ENCODE peak calls at places on chromosomes 5 and 9, in nine cellular contexts. One of them, this sample, is unnamed. For H3K4me1, the result is how much of the 10 kb centered on the place peaks cover.

GRCh38 chr5:64958757-64959391 is 190.1 kb downstream of the CWC27 start:
- DNase-seq in GM23248: peak
- DNase-seq in NT2/D1: no peak
- DNase-seq in CD8-positive, alpha-beta T cell: no peak
- DNase-seq in IMR-90: peak
- DNase-seq in OCI-LY7: peak
- DNase-seq in heart left ventricle: no peak
- DNase-seq in H9: no peak
- DNase-seq in effector memory CD4-positive, alpha-beta T cell: no peak
- DNase-seq in this sample: peak

GRCh38 chr5:2755811-2756210 is 4.3 kb upstream of the IRX2 start:
- DNase-seq in IMR-90: no peak
- DNase-seq in effector memory CD4-positive, alpha-beta T cell: no peak
- DNase-seq in OCI-LY7: no peak
- DNase-seq in CD8-positive, alpha-beta T cell: no peak
- DNase-seq in heart left ventricle: no peak
- DNase-seq in NT2/D1: no peak
- DNase-seq in H9: no peak
- DNase-seq in GM23248: peak
- DNase-seq in this sample: no peak

GRCh38 chr5:12759377-12759776 is 855.1 kb upstream of the CTNND2 start:
- DNase-seq in GM23248: no peak
- DNase-seq in CD8-positive, alpha-beta T cell: no peak
- DNase-seq in heart left ventricle: no peak
- DNase-seq in effector memory CD4-positive, alpha-beta T cell: no peak
- DNase-seq in NT2/D1: no peak
- DNase-seq in IMR-90: no peak
- DNase-seq in H9: no peak
- DNase-seq in OCI-LY7: no peak
- DNase-seq in this sample: no peak

GRCh38 chr9:112348257-112348992 is 15.0 kb upstream of the PTBP3 start:
- DNase-seq in H9: peak
- DNase-seq in OCI-LY7: peak
- DNase-seq in CD8-positive, alpha-beta T cell: peak
- DNase-seq in GM23248: peak
- DNase-seq in effector memory CD4-positive, alpha-beta T cell: peak
- DNase-seq in IMR-90: peak
- DNase-seq in NT2/D1: no peak
- DNase-seq in heart left ventricle: peak
- DNase-seq in this sample: peak

GRCh38 chr5:148179234-148179824 is 11.0 kb downstream of the SPINK14 start:
- DNase-seq in CD8-positive, alpha-beta T cell: no peak
- DNase-seq in effector memory CD4-positive, alpha-beta T cell: no peak
- DNase-seq in H9: no peak
- DNase-seq in OCI-LY7: peak
- DNase-seq in NT2/D1: peak
- DNase-seq in GM23248: peak
- DNase-seq in IMR-90: peak
- DNase-seq in heart left ventricle: no peak
- DNase-seq in this sample: no peak

GRCh38 chr5:93010037-93010436 is 571.0 kb downstream of the NR2F1-AS1 start:
- DNase-seq in IMR-90: no peak
- DNase-seq in CD8-positive, alpha-beta T cell: no peak
- DNase-seq in GM23248: no peak
- DNase-seq in OCI-LY7: no peak
- DNase-seq in NT2/D1: no peak
- DNase-seq in effector memory CD4-positive, alpha-beta T cell: no peak
- DNase-seq in H9: no peak
- DNase-seq in heart left ventricle: no peak
- DNase-seq in this sample: no peak

GRCh38 chr5:1778138-1779020 is 21.3 kb downstream of the MRPL36 start:
- DNase-seq in OCI-LY7: no peak
- DNase-seq in H9: no peak
- DNase-seq in effector memory CD4-positive, alpha-beta T cell: no peak
- DNase-seq in GM23248: no peak
- DNase-seq in heart left ventricle: no peak
- DNase-seq in NT2/D1: no peak
- DNase-seq in CD8-positive, alpha-beta T cell: no peak
- DNase-seq in IMR-90: no peak
- DNase-seq in this sample: no peak

GRCh38 chr5:52856564-52856963 is 68.8 kb downstream of the ITGA1 start:
- DNase-seq in OCI-LY7: no peak
- DNase-seq in NT2/D1: no peak
- DNase-seq in CD8-positive, alpha-beta T cell: no peak
- DNase-seq in heart left ventricle: no peak
- DNase-seq in effector memory CD4-positive, alpha-beta T cell: no peak
- DNase-seq in IMR-90: peak
- DNase-seq in H9: no peak
- DNase-seq in GM23248: peak
- DNase-seq in this sample: no peak

GRCh38 chr5:131264453-131265200 is 774 bp downstream of the CDC42SE2 start:
- DNase-seq in OCI-LY7: peak
- DNase-seq in GM23248: peak
- DNase-seq in CD8-positive, alpha-beta T cell: peak
- DNase-seq in NT2/D1: no peak
- DNase-seq in IMR-90: peak
- DNase-seq in H9: peak
- DNase-seq in effector memory CD4-positive, alpha-beta T cell: no peak
- DNase-seq in heart left ventricle: peak
- DNase-seq in this sample: no peak

GRCh38 chr5:77841616-77842015 is 65.5 kb upstream of the TBCA start:
- DNase-seq in effector memory CD4-positive, alpha-beta T cell: no peak
- DNase-seq in CD8-positive, alpha-beta T cell: no peak
- DNase-seq in GM23248: no peak
- DNase-seq in IMR-90: no peak
- DNase-seq in H9: no peak
- DNase-seq in OCI-LY7: no peak
- DNase-seq in heart left ventricle: no peak
- DNase-seq in NT2/D1: no peak
- DNase-seq in this sample: no peak

GRCh38 chr9:126676685-126677143 is 63.0 kb downstream of the LMX1B start:
- DNase-seq in CD8-positive, alpha-beta T cell: no peak
- DNase-seq in OCI-LY7: no peak
- DNase-seq in heart left ventricle: no peak
- DNase-seq in GM23248: no peak
- DNase-seq in IMR-90: no peak
- DNase-seq in effector memory CD4-positive, alpha-beta T cell: no peak
- DNase-seq in H9: peak
- DNase-seq in NT2/D1: peak
- DNase-seq in this sample: no peak

GRCh38 chr5:93145767-93146166 is 435.3 kb downstream of the NR2F1-AS1 start:
- DNase-seq in IMR-90: peak
- DNase-seq in effector memory CD4-positive, alpha-beta T cell: no peak
- DNase-seq in OCI-LY7: no peak
- DNase-seq in heart left ventricle: no peak
- DNase-seq in NT2/D1: no peak
- DNase-seq in CD8-positive, alpha-beta T cell: no peak
- DNase-seq in H9: no peak
- DNase-seq in GM23248: peak
- DNase-seq in this sample: no peak

DNA sequence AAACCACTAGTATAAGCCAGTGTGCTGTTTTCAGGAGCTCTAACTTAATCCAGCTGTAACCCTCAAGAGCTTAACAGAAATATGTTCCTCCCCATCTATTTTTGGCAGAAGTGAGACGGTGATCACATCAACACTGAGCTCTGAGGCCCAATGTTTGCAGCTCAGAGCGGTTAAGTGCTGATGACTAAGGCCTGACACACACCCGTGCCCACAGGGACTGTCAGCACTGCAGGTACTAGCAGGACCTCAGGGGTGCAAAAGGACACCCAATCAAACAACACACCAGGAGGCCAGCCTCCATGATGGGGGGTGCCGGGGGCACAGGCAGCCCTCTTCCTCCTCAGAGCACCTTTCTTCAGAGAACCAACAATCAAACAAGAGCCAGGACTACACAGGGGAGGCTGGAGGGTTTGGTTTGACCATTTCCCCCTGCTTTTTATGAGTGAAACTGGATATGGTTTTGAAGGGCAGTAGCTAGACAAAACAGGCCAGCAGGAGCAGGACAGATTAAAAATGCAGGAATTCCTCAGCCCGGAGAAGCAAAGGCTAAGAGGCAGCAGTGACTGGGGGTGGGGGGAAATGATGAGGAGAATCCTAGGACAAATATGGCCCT is 61.3 kb downstream of the RAPGEF1 start:
- DNase-seq in CD8-positive, alpha-beta T cell: peak
- DNase-seq in heart left ventricle: peak
- DNase-seq in IMR-90: peak
- DNase-seq in H9: no peak
- DNase-seq in GM23248: peak
- DNase-seq in OCI-LY7: peak
- DNase-seq in effector memory CD4-positive, alpha-beta T cell: peak
- DNase-seq in NT2/D1: no peak
- DNase-seq in this sample: no peak
- H3K4me1 ChIP-seq in CD8-positive, alpha-beta T cell: half or more
- H3K4me1 ChIP-seq in heart left ventricle: half or more
- H3K4me1 ChIP-seq in IMR-90: under half
- H3K4me1 ChIP-seq in H9: under half
- H3K4me1 ChIP-seq in GM23248: under half
- H3K4me1 ChIP-seq in OCI-LY7: half or more
- H3K4me1 ChIP-seq in effector memory CD4-positive, alpha-beta T cell: half or more
- H3K4me1 ChIP-seq in NT2/D1: under half
- H3K4me1 ChIP-seq in this sample: under half

DNA sequence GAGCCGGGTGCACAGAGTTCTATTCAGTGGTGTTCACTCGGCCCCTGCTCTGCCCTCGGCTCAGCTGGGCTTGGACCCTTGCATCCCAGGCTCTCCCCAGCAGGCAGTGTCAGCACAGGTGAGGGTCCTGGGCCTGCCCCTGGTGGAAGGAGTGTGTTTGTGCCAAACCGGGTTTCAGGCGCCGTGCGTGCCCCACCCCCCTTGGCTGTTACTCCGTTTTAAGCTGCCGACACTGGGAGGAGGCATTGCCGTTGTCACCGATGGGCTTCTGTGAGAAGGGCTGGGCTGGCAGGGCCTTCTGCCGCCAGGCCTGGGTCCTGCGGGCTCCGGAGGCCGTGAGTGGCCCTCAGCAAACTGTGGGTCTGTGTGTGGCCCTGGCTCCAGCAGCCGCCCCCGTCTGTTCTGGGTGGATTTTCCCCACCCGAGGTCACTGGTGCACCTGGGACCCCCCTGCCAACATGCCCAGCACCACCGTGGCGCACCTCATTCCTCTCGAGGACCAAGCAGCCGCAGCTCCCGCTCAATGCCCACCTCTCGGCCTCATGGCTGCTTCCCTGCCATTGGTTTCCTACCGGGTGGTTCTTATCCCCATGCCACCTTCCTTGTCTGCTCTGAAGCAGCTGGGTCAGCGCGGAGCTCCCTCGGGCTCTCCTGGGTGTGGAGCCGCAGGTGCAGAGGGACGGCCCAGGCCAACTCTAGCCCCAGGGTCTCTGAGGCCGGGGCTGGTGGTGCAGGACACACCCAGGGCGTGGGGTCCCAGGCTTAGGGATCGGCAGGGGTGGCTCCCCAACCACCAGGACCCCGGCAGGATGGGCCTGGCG is 44.3 kb upstream of the EXOC3 start:
- DNase-seq in heart left ventricle: peak
- DNase-seq in H9: peak
- DNase-seq in IMR-90: no peak
- DNase-seq in OCI-LY7: no peak
- DNase-seq in CD8-positive, alpha-beta T cell: no peak
- DNase-seq in NT2/D1: no peak
- DNase-seq in GM23248: no peak
- DNase-seq in effector memory CD4-positive, alpha-beta T cell: no peak
- DNase-seq in this sample: no peak
- H3K4me1 ChIP-seq in heart left ventricle: under half
- H3K4me1 ChIP-seq in H9: under half
- H3K4me1 ChIP-seq in IMR-90: under half
- H3K4me1 ChIP-seq in OCI-LY7: under half
- H3K4me1 ChIP-seq in CD8-positive, alpha-beta T cell: under half
- H3K4me1 ChIP-seq in NT2/D1: under half
- H3K4me1 ChIP-seq in GM23248: under half
- H3K4me1 ChIP-seq in effector memory CD4-positive, alpha-beta T cell: under half
- H3K4me1 ChIP-seq in this sample: under half

GRCh38 chr5:151074557-151074956 is 6.3 kb downstream of the TNIP1 start:
- DNase-seq in NT2/D1: no peak
- DNase-seq in IMR-90: no peak
- DNase-seq in OCI-LY7: no peak
- DNase-seq in H9: no peak
- DNase-seq in CD8-positive, alpha-beta T cell: no peak
- DNase-seq in GM23248: no peak
- DNase-seq in heart left ventricle: no peak
- DNase-seq in effector memory CD4-positive, alpha-beta T cell: no peak
- DNase-seq in this sample: no peak
- H3K4me1 ChIP-seq in NT2/D1: under half
- H3K4me1 ChIP-seq in IMR-90: under half
- H3K4me1 ChIP-seq in OCI-LY7: under half
- H3K4me1 ChIP-seq in H9: under half
- H3K4me1 ChIP-seq in CD8-positive, alpha-beta T cell: half or more
- H3K4me1 ChIP-seq in GM23248: half or more
- H3K4me1 ChIP-seq in heart left ventricle: half or more
- H3K4me1 ChIP-seq in effector memory CD4-positive, alpha-beta T cell: under half
- H3K4me1 ChIP-seq in this sample: half or more

GRCh38 chr9:109907400-109907799 is 127.4 kb downstream of the PALM2AKAP2 start:
- DNase-seq in NT2/D1: no peak
- DNase-seq in heart left ventricle: no peak
- DNase-seq in GM23248: no peak
- DNase-seq in IMR-90: no peak
- DNase-seq in OCI-LY7: peak
- DNase-seq in H9: no peak
- DNase-seq in CD8-positive, alpha-beta T cell: no peak
- DNase-seq in effector memory CD4-positive, alpha-beta T cell: no peak
- DNase-seq in this sample: no peak

GRCh38 chr9:109903515-109904138 is 123.6 kb downstream of the PALM2AKAP2 start:
- DNase-seq in CD8-positive, alpha-beta T cell: peak
- DNase-seq in OCI-LY7: peak
- DNase-seq in IMR-90: peak
- DNase-seq in heart left ventricle: no peak
- DNase-seq in H9: peak
- DNase-seq in effector memory CD4-positive, alpha-beta T cell: peak
- DNase-seq in NT2/D1: peak
- DNase-seq in GM23248: peak
- DNase-seq in this sample: peak

GRCh38 chr9:109906766-109907382 is 126.9 kb downstream of the PALM2AKAP2 start:
- DNase-seq in heart left ventricle: no peak
- DNase-seq in CD8-positive, alpha-beta T cell: no peak
- DNase-seq in H9: no peak
- DNase-seq in effector memory CD4-positive, alpha-beta T cell: no peak
- DNase-seq in NT2/D1: no peak
- DNase-seq in GM23248: peak
- DNase-seq in IMR-90: peak
- DNase-seq in OCI-LY7: peak
- DNase-seq in this sample: no peak

GRCh38 chr9:109904666-109905065 is 124.7 kb downstream of the PALM2AKAP2 start:
- DNase-seq in heart left ventricle: no peak
- DNase-seq in NT2/D1: no peak
- DNase-seq in IMR-90: no peak
- DNase-seq in OCI-LY7: no peak
- DNase-seq in GM23248: peak
- DNase-seq in H9: no peak
- DNase-seq in CD8-positive, alpha-beta T cell: no peak
- DNase-seq in effector memory CD4-positive, alpha-beta T cell: no peak
- DNase-seq in this sample: no peak

DNA sequence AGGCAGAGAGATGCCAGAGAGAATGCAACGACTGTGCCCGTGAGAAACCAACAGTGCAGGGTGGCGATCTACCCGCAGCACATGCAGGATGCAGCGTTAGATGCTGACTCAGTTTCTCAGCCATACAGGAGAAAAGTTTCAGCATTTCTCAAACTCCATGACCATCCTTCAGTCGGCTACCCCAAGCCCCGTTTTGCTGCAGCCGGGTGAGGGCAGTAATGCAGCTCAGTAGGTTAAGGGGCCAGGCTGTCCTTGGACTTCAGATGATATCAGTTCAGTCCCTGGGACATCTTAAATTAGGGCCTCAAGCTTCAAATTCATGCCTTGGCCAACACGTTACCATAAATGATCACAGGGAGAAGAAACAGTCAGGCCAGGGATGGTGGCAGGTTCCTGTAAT is 125.5 kb downstream of the PALM2AKAP2 start:
- DNase-seq in H9: no peak
- DNase-seq in CD8-positive, alpha-beta T cell: no peak
- DNase-seq in IMR-90: no peak
- DNase-seq in OCI-LY7: no peak
- DNase-seq in effector memory CD4-positive, alpha-beta T cell: no peak
- DNase-seq in GM23248: no peak
- DNase-seq in heart left ventricle: no peak
- DNase-seq in NT2/D1: no peak
- DNase-seq in this sample: no peak
- H3K4me1 ChIP-seq in H9: under half
- H3K4me1 ChIP-seq in CD8-positive, alpha-beta T cell: under half
- H3K4me1 ChIP-seq in IMR-90: under half
- H3K4me1 ChIP-seq in OCI-LY7: half or more
- H3K4me1 ChIP-seq in effector memory CD4-positive, alpha-beta T cell: under half
- H3K4me1 ChIP-seq in GM23248: under half
- H3K4me1 ChIP-seq in heart left ventricle: half or more
- H3K4me1 ChIP-seq in NT2/D1: under half
- H3K4me1 ChIP-seq in this sample: under half